ENCODE peak calls at places on chromosomes 3 and 15, in ten cellular contexts. T is stimulated activated CD8-positive, alpha-beta memory T cell treated with anti-CD3 and anti-CD28 coated beads, Interleukin-2, amount 100 ng/mL, for 1 hour; O is GM23248; N is osteocyte; A is AG09319; I is NT2/D1; H is ovary; E is amniotic stem cell; C is psoas muscle; X is head of caudate nucleus. M is an unnamed sample.

GRCh38 chr15:34065941-34066340 is 26.9 kb upstream of the AVEN start:
- DNase-seq in H (no peak), T (no peak), X (no peak), O (no peak), C (no peak), N (no peak), E (no peak), A (no peak), I (no peak), M (no peak)

GRCh38 chr3:5298453-5298852 is 110.9 kb downstream of the EDEM1 start:
- DNase-seq in N (no peak), T (no peak), O (no peak), X (no peak), E (no peak), A (no peak), I (no peak), H (no peak), C (no peak), M (no peak)

GRCh38 chr15:30921106-30921505 is 17.4 kb downstream of the FAN1 start:
- DNase-seq in C (no peak), A (no peak), I (no peak), N (no peak), X (no peak), O (no peak), T (no peak), E (no peak), H (no peak), M (no peak)

GRCh38 chr3:53170325-53171108 is 9.5 kb downstream of the PRKCD start:
- DNase-seq in E (no peak), C (no peak), T (no peak), X (peak), A (no peak), H (no peak), N (no peak), O (no peak), I (no peak), M (no peak)

GRCh38 chr15:40908095-40908494 is 13.8 kb downstream of the VPS18 start:
- DNase-seq in N (no peak), I (no peak), H (no peak), E (no peak), A (no peak), O (no peak), X (no peak), C (no peak), T (no peak), M (no peak)

GRCh38 chr15:56759450-56759845 is 26.1 kb upstream of the ZNF280D start:
- DNase-seq in E (no peak), I (no peak), C (peak), X (peak), H (no peak), O (peak), N (no peak), T (no peak), A (peak), M (peak)

GRCh38 chr3:94272030-94272429 is 209.2 kb downstream of the NSUN3 start:
- DNase-seq in E (no peak), N (no peak), X (no peak), H (no peak), C (no peak), O (no peak), T (no peak), A (no peak), I (no peak), M (no peak)

GRCh38 chr3:51384145-51384729 is 854 bp upstream of the MANF start:
- DNase-seq in E (no peak), C (no peak), N (no peak), I (no peak), O (peak), T (no peak), X (no peak), A (no peak), H (peak), M (peak)

GRCh38 chr15:40240619-40241304 is 1.9 kb downstream of the PAK6 start:
- DNase-seq in X (no peak), O (no peak), H (no peak), C (no peak), E (no peak), I (no peak), A (no peak), T (no peak), N (peak), M (no peak)

GRCh38 chr15:89101302-89102191 is 13.3 kb downstream of the ABHD2 start:
- DNase-seq in I (no peak), A (peak), E (peak), H (peak), C (peak), O (peak), T (no peak), N (peak), X (no peak), M (peak)

GRCh38 chr15:68045289-68046265 is 8.5 kb upstream of the PIAS1 start:
- DNase-seq in X (no peak), C (peak), O (no peak), I (no peak), E (no peak), A (no peak), N (no peak), T (no peak), H (no peak), M (no peak)

GRCh38 chr15:78766041-78766440 is 45.2 kb downstream of the ADAMTS7 start:
- DNase-seq in A (no peak), E (no peak), X (no peak), H (peak), N (no peak), O (no peak), T (no peak), I (no peak), C (peak), M (no peak)

GRCh38 chr3:98188553-98188952 is 22.1 kb downstream of the OR5H15 start:
- DNase-seq in O (peak), X (no peak), N (no peak), T (no peak), C (no peak), E (no peak), I (no peak), A (no peak), H (no peak), M (no peak)

GRCh38 chr3:141370065-141370533 is 1.8 kb downstream of the ZBTB38 start:
- DNase-seq in C (no peak), O (peak), N (no peak), E (no peak), H (peak), T (peak), X (peak), A (no peak), I (peak), M (peak)

GRCh38 chr3:193878051-193878838 is 257.7 kb upstream of the HES1 start:
- DNase-seq in N (no peak), T (no peak), I (no peak), H (no peak), O (no peak), X (no peak), C (no peak), E (no peak), A (no peak), M (no peak)

GRCh38 chr15:44554934-44555723 is 18.2 kb downstream of the EIF3J start:
- DNase-seq in E (no peak), H (no peak), I (no peak), T (no peak), N (no peak), C (no peak), X (no peak), A (no peak), O (no peak), M (no peak)

GRCh38 chr3:134374791-134375541 is 719 bp upstream of the AMOTL2 start:
- DNase-seq in A (no peak), I (peak), O (no peak), C (peak), N (no peak), H (peak), E (no peak), X (no peak), T (no peak), M (no peak)

M was measured in AG10803.